ENCODE peak calls at places on chromosomes 2 and 18, in nine cellular contexts. J, P, X, W, M, Y, H, I and G are unnamed samples.

GRCh38 chr18:28793911-28794310 is 617.0 kb upstream of the CDH2 start:
- DNase-seq in P (no peak), J (no peak), I (no peak), X (no peak), Y (no peak), H (no peak), W (no peak), M (no peak), G (no peak)

GRCh38 chr2:9781252-9781651 is 62.0 kb upstream of the TAF1B start:
- DNase-seq in H (peak), J (no peak), I (no peak), P (no peak), W (peak), M (no peak), X (no peak), Y (no peak), G (no peak)

GRCh38 chr2:236642584-236643291 is 73.1 kb downstream of the ACKR3 start:
- DNase-seq in H (peak), X (no peak), I (peak), P (peak), Y (peak), M (no peak), J (no peak), W (peak), G (peak)

GRCh38 chr18:25669741-25670140 is 317.8 kb upstream of the ZNF521 start:
- DNase-seq in P (no peak), H (no peak), J (no peak), Y (no peak), X (no peak), I (no peak), W (no peak), M (no peak), G (no peak)

GRCh38 chr18:28831476-28831875 is 654.5 kb upstream of the CDH2 start:
- DNase-seq in P (no peak), W (no peak), Y (no peak), M (no peak), H (no peak), J (no peak), X (no peak), I (peak), G (no peak)

GRCh38 chr2:64831977-64832328 is 157.2 kb upstream of the SLC1A4 start:
- DNase-seq in W (no peak), Y (no peak), P (no peak), H (no peak), X (no peak), I (no peak), M (no peak), J (no peak), G (no peak)

GRCh38 chr18:70491734-70492348 is 203.0 kb downstream of the SOCS6 start:
- DNase-seq in P (peak), H (no peak), Y (no peak), W (no peak), M (no peak), I (peak), J (no peak), X (peak), G (no peak)

GRCh38 chr18:49459404-49460171 is 857 bp downstream of the DYM start:
- DNase-seq in Y (no peak), W (no peak), H (no peak), J (no peak), I (peak), M (no peak), X (no peak), P (no peak), G (no peak)

GRCh38 chr2:117902933-117903332 is 88.4 kb downstream of the DDX18 start:
- DNase-seq in I (no peak), H (no peak), P (no peak), J (no peak), Y (no peak), X (no peak), W (no peak), M (no peak), G (no peak)

DNA sequence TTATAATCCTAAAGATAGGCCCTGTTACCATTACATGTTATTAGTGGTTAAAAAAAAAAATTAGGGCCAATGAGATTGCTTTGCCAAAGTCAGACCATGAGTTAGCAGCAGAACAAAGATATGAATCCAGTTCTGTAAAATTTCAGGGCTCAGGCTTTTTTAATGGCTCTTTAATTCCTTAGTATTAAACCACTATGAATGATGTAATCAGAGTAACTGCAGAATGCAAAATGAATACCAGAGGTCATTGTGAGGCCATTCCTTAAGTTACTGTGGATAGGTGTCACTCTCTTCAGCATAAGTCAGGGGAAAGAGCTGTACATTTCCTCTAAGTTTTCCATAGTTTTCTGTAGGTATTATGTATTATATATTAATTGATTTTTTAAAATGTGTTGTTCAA is 42.2 kb upstream of the TBR1 start:
- DNase-seq in M (no peak), J (no peak), I (peak), Y (no peak), W (no peak), P (no peak), H (peak), X (no peak), G (no peak)
- TF ChIP-seq CTCF in M (no peak), J (no peak), I (no peak), Y (no peak), W (no peak), P (no peak), H (no peak), X (no peak), G (no peak)

DNA sequence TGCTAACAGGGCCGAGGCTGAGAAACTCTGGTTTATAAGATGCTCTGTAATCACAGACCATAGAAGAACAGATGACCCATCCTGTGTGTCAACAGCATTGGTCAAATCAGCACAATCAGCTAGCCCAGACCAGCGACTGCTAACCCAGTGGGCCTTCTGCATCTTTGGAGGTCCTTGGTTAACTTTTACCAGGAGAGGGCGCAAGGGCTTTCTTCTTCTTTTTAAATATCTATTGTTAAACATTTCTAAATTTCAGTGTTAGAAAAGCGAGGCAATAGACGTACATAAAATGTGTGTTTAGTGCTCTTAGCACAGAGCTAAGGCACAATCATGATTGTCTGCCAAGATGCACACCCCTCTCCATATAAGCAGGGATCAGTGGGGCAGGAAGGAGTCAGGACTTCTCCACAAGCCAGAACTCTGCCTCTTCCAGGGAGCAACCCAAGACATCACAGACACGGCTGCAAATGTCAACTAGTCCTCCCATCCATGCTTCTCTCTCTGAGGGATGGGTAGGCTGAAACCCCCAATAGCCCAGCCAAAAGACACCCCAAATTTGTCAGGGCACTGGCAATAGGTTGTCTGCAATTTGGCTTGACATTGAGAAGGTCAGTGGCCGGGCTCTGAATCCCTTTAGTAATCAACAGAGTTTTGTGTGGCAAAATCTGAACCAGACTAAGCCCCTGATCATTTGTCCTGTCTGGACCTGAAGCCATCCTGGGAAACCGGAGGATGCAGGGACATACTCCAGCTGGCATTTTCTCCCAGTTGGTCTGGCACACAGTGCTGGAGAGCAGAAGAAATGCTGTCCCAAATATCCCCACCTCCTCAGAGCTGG is 188.2 kb downstream of the BCL2 start:
- DNase-seq in X (peak), H (peak), Y (no peak), J (no peak), M (no peak), I (peak), P (peak), W (no peak), G (no peak)
- TF ChIP-seq CTCF in X (peak), H (peak), Y (peak), J (peak), M (peak), I (peak), P (peak), W (peak), G (peak)

GRCh38 chr2:33672389-33672788 is 73.3 kb upstream of the FAM98A start:
- DNase-seq in X (no peak), P (no peak), I (no peak), Y (no peak), H (no peak), J (no peak), M (no peak), W (no peak), G (no peak)

GRCh38 chr2:33673937-33674336 is 74.8 kb upstream of the FAM98A start:
- DNase-seq in I (peak), J (no peak), W (no peak), H (no peak), M (no peak), X (no peak), Y (no peak), P (no peak), G (no peak)

GRCh38 chr2:33671198-33671597 is 72.1 kb upstream of the FAM98A start:
- DNase-seq in P (no peak), I (no peak), J (no peak), M (no peak), X (no peak), H (no peak), W (no peak), Y (no peak), G (no peak)

GRCh38 chr2:33672896-33673295 is 73.8 kb upstream of the FAM98A start:
- DNase-seq in P (no peak), Y (no peak), H (no peak), X (no peak), I (no peak), W (no peak), M (no peak), J (no peak), G (no peak)

GRCh38 chr2:33670392-33670937 is 71.4 kb upstream of the FAM98A start:
- DNase-seq in M (no peak), X (peak), J (no peak), Y (no peak), H (no peak), W (no peak), I (no peak), P (no peak), G (no peak)
- TF ChIP-seq CTCF in M (peak), X (peak), J (no peak), Y (no peak), H (peak), W (no peak), I (no peak), P (no peak), G (no peak)

DNA sequence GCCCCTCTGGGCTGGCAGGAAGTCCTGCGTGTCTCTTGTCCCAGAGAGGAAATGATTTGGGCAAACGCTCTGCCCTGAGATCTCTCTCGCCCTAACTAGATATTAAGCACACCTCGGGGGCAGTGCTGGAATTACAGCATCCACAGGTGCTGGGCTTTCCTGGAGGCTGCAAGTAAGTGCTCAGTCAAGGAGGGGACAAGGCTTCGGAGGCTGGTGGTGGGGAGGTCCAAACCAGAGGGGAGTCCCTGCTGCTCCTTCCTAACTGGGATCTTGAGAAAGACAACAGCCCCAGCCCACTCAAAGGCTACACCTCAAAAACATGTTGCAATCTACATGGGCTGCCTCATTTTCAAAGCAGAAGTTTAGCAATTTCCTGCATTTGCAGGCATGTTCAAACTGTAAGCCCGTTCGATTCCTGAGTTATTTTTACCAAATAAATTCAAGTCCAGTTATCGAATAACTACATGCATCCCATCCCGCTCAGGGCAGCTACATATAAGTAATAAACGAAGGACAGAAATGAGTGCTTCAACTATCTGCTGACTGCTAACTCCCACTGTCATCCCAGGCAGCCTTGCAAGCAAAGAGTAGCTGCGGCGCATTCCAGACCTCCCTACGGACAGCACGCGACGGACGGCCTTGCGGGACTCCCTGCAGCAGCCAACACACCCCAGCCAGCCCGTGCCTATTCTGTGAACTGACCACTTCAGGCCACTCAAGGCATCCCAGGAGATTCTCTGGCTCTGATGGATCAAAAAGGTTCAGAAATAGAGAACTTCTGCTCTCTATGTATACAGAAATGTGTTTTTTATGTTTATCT is 27.5 kb downstream of the ZNF516 start:
- DNase-seq in W (no peak), I (peak), P (no peak), J (no peak), X (no peak), M (no peak), Y (peak), H (no peak), G (no peak)
- TF ChIP-seq CTCF in W (no peak), I (no peak), P (no peak), J (no peak), X (no peak), M (no peak), Y (no peak), H (no peak), G (no peak)

GRCh38 chr2:177812713-177813396 is 259.7 kb downstream of the PDE11A start:
- DNase-seq in W (no peak), X (no peak), M (no peak), P (no peak), J (no peak), I (no peak), Y (no peak), H (no peak), G (no peak)
- TF ChIP-seq CTCF in W (no peak), X (no peak), M (no peak), P (no peak), J (no peak), I (no peak), Y (no peak), H (no peak), G (no peak)

DNA sequence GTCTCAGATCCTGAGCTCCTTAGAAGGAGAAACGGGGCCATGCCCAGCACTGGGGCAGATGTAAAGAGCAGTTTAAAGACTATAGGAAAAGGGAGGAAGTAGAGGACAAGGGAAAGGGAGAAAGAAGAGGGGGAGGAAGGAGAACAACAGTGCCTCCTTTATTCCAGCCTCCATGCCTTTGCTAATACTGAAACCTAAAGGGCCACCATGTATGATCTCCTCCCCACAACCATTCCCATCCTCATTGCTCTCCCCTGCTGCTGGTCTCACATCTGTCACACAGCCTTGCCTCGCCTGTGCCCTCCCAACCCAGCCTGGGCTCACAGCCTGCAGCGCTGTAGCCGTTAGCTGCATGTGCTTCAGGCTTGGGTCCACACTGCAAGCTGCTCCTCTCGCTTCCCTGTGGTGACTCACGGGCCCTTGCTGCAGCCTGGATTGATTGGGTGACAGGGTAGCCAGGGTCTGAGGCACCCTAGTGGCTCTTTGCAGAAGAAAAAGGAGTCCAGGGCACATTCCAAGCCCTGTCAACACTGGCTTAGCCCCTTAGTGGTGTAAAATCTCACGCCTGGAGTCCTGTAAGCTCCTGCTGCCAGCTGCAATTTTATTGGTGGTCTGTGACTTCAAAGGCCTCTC is 281.9 kb downstream of the SRBD1 start:
- DNase-seq in X (no peak), P (no peak), W (no peak), I (peak), H (no peak), Y (no peak), M (no peak), J (no peak), G (no peak)
- TF ChIP-seq CTCF in X (no peak), P (no peak), W (no peak), I (no peak), H (no peak), Y (no peak), M (no peak), J (no peak), G (no peak)

GRCh38 chr2:229805559-229805958 is 91.2 kb upstream of the DNER start:
- DNase-seq in M (no peak), P (no peak), X (no peak), H (no peak), I (no peak), J (no peak), W (no peak), Y (no peak), G (no peak)

GRCh38 chr2:229802785-229803184 is 88.4 kb upstream of the DNER start:
- DNase-seq in M (no peak), I (no peak), H (no peak), Y (no peak), J (no peak), W (no peak), P (no peak), X (no peak), G (no peak)

GRCh38 chr2:229798446-229799147 is 84.2 kb upstream of the DNER start:
- DNase-seq in P (no peak), W (no peak), J (no peak), X (no peak), H (no peak), Y (peak), M (no peak), I (peak), G (no peak)

DNA sequence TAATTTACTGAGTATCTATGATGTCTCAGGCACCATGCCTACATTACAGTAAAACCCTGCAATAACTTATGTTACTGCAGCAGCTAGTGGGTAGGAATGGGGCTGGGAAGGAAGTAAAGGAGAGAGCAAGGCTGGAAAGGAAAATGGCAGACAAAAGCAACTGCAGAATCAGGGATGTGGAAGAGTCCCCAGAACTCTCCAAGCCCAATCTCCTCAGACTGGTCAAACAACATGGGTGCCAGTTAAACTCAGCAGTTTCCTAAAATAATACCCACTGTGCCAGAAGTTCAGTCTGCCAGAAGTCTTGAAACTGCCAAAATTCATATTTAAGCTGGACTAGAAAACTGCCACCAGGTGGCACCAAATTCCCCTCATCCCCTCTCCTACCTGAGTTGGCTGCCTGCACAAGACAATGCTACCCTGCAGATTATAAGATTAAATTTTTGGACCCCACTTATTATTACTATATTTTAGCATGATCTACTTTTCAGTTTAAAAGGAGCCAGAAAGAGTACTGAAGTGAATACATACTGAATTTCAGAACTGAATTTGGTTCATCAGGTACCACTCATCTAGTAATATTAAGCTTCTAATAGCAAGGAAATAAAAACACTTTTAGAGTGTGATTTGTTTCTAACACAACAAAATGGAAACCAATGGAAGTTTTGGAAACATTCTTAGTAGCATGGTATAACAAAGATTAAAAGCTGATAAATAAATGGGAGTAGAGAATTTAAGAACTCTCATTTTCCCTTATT is 86.8 kb upstream of the DNER start:
- DNase-seq in H (no peak), J (peak), X (peak), I (peak), Y (peak), P (peak), W (no peak), M (peak), G (no peak)
- TF ChIP-seq CTCF in H (peak), J (peak), X (peak), I (peak), Y (peak), P (peak), W (peak), M (peak), G (peak)

GRCh38 chr2:1169291-1169949 is 218.8 kb downstream of the SNTG2 start:
- DNase-seq in P (no peak), X (no peak), H (no peak), J (no peak), M (no peak), Y (no peak), W (no peak), I (no peak), G (no peak)
- TF ChIP-seq CTCF in P (no peak), X (no peak), H (no peak), J (no peak), M (no peak), Y (no peak), W (no peak), I (no peak), G (no peak)

GRCh38 chr2:191571163-191571769 is 106.7 kb upstream of the NABP1 start:
- DNase-seq in P (no peak), X (no peak), Y (no peak), J (no peak), M (no peak), I (peak), H (peak), W (no peak), G (no peak)
- TF ChIP-seq CTCF in P (no peak), X (no peak), Y (no peak), J (no peak), M (no peak), I (peak), H (peak), W (no peak), G (peak)

GRCh38 chr2:149648282-149649030 is 60.9 kb upstream of the MMADHC start:
- DNase-seq in M (no peak), Y (no peak), X (no peak), H (peak), W (no peak), P (no peak), I (peak), J (no peak), G (no peak)
- TF ChIP-seq CTCF in M (no peak), Y (no peak), X (no peak), H (no peak), W (no peak), P (no peak), I (no peak), J (no peak), G (no peak)